ENCODE peak calls at places on chromosomes 13 and 19, in five cellular contexts. B is right lobe of liver, E is B cell, U is H1, W is psoas muscle. D is an unnamed sample.

GRCh38 chr19:55272142-55272541 is 7.8 kb downstream of the HSPBP1 start:
- DNase-seq in U (no peak), E (no peak), B (no peak), W (no peak), D (no peak)

GRCh38 chr13:42969558-42970172 is 22.4 kb downstream of the EPSTI1 start:
- DNase-seq in W (peak; percentile 88), U (peak; percentile 93), B (peak; percentile 81), E (peak; percentile 81), D (peak; percentile 72)

GRCh38 chr19:28737021-28737525 is 475.9 kb downstream of the UQCRFS1 start:
- DNase-seq in U (no peak), W (no peak), B (no peak), E (no peak), D (peak; percentile 41)

GRCh38 chr13:41049480-41049879 is 11.8 kb upstream of the WBP4 start:
- DNase-seq in E (no peak), U (no peak), W (no peak), B (no peak), D (no peak)

GRCh38 chr13:102968572-102969228 is 97.5 kb downstream of the SLC10A2 start:
- DNase-seq in B (no peak), W (no peak), U (no peak), E (no peak), D (no peak)

GRCh38 chr19:29831041-29831548 is 19.3 kb downstream of the CCNE1 start:
- DNase-seq in U (no peak), W (peak; percentile 39), B (peak; percentile 28), E (no peak), D (no peak)

GRCh38 chr13:99085139-99085845 is 107.4 kb upstream of the DOCK9 start:
- DNase-seq in B (no peak), E (no peak), W (no peak), U (peak; percentile 57), D (no peak)

GRCh38 chr13:91659583-91660415 is 261.4 kb downstream of the GPC5 start:
- DNase-seq in E (no peak), W (no peak), U (no peak), B (no peak), D (no peak)

GRCh38 chr13:84050551-84050950 is 168.3 kb upstream of the SLITRK1 start:
- DNase-seq in U (no peak), E (no peak), W (no peak), B (no peak), D (no peak)

GRCh38 chr13:91647361-91647970 is 249.0 kb downstream of the GPC5 start:
- DNase-seq in E (no peak), W (no peak), U (peak; percentile 85), B (no peak), D (peak; percentile 10)

GRCh38 chr13:74129500-74130144 is 4.6 kb downstream of the KLF12 start:
- DNase-seq in W (no peak), U (no peak), B (peak; percentile 56), E (no peak), D (no peak)

GRCh38 chr13:86006317-86006716 is 207.1 kb upstream of the SLITRK6 start:
- DNase-seq in B (no peak), U (no peak), E (no peak), W (no peak), D (no peak)

GRCh38 chr19:55086730-55087541 is 11.3 kb downstream of the EPS8L1 start:
- DNase-seq in E (no peak), W (peak; percentile 96), B (peak; percentile 86), U (peak; percentile 99), D (peak; percentile 80)

GRCh38 chr13:21034602-21035190 is 26.7 kb downstream of the LATS2 start:
- DNase-seq in U (no peak), B (no peak), W (no peak), E (no peak), D (peak; percentile 35)

GRCh38 chr19:38676023-38676877 is 28.8 kb downstream of the ACTN4 start:
- DNase-seq in U (no peak), W (peak; percentile 63), B (no peak), E (no peak), D (no peak)

GRCh38 chr19:6005321-6006069 is 27.6 kb upstream of the RANBP3 start:
- DNase-seq in E (no peak), U (no peak), W (no peak), B (no peak), D (no peak)

GRCh38 chr19:35905178-35905727 is 2.8 kb downstream of the TYROBP start:
- DNase-seq in U (no peak), E (no peak), W (no peak), B (no peak), D (no peak)

GRCh38 chr13:44649118-44649455 is 73.0 kb upstream of the TSC22D1 start:
- DNase-seq in B (no peak), E (no peak), W (no peak), U (no peak), D (no peak)

GRCh38 chr13:23667750-23668149 is 97.5 kb downstream of the TNFRSF19 start:
- DNase-seq in B (no peak), E (no peak), U (peak; percentile 59), W (no peak), D (no peak)

GRCh38 chr13:107141767-107142166 is 573.8 kb upstream of the ARGLU1 start:
- DNase-seq in U (no peak), B (no peak), E (no peak), W (no peak), D (no peak)

GRCh38 chr13:92164822-92165221 is 766.4 kb downstream of the GPC5 start:
- DNase-seq in B (no peak), U (no peak), W (no peak), E (no peak), D (no peak)

GRCh38 chr19:7673995-7674667 is 2.8 kb upstream of the MCEMP1 start:
- DNase-seq in E (no peak), W (peak; percentile 75), U (peak; percentile 81), B (peak; percentile 78), D (no peak)

GRCh38 chr13:58181111-58181510 is 549.6 kb downstream of the PCDH17 start:
- DNase-seq in E (no peak), B (no peak), W (no peak), U (no peak), D (no peak)

GRCh38 chr19:35249146-35249847 is 495 bp downstream of the LSR start:
- DNase-seq in E (no peak), W (no peak), U (no peak), B (no peak), D (peak; percentile 56)

GRCh38 chr19:10517760-10518443 is 655 bp upstream of the S1PR5 start:
- DNase-seq in W (no peak), B (no peak), U (peak; percentile 87), E (no peak), D (no peak)

GRCh38 chr19:57578487-57579205 is at the start of gene ZNF416:
- DNase-seq in E (peak; percentile 98), B (peak; percentile 98), W (peak; percentile 98), U (peak; percentile 90), D (peak; percentile 99)
- TF ChIP-seq CTCF in E (no peak), B (peak; percentile 23), W (peak; percentile 17), U (peak; percentile 13), D (peak; percentile 40)

DNA sequence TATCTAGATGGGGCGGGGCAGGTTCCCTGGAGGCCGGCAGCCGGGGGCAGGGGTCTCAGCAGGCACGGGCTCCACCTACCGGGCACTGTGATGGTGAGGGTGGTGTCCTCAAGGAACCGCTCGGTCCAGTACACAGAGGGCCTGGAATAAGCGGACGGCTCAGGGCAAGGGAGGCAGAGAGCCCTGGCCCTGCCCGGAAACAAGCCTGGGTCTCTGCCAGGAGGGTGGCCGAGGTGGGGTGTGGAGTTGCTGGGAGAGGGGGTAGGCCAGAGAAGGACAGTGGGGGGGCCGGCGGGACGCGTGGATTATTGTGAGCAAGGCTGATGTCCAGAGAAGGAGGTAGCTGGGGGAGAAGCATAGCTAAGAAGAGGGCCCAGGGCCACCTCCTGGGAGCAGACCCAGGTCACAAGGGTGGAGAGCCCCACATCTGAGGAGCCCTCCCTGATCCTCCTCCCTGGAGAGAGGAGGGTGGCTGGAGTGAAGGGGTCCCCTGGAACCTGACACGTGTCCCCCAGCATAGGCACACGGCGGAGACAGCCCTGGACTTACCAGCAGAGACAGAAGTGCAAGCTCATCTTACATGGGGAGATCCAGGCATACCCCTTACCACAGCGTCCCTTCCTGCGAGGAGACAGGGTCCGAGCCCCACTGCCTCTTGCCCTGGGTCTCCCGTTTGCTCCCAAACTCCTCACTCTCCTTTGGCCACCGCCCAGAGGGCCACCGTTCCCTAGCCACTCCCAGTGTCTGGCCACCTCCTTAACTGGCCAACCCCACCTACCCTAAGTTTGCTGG is 29.0 kb upstream of the MIER2 start:
- DNase-seq in B (no peak), U (no peak), E (no peak), W (no peak), D (no peak)
- TF ChIP-seq CTCF in B (no peak), U (no peak), E (no peak), W (no peak), D (no peak)

GRCh38 chr13:48126944-48127814 is 32.3 kb upstream of the MED4 start:
- DNase-seq in W (peak; percentile 85), B (peak; percentile 63), U (no peak), E (peak; percentile 46), D (peak; percentile 60)
- TF ChIP-seq CTCF in W (peak; percentile 72), B (peak; percentile 88), U (peak; percentile 58), E (peak; percentile 82), D (peak; percentile 52)

DNA sequence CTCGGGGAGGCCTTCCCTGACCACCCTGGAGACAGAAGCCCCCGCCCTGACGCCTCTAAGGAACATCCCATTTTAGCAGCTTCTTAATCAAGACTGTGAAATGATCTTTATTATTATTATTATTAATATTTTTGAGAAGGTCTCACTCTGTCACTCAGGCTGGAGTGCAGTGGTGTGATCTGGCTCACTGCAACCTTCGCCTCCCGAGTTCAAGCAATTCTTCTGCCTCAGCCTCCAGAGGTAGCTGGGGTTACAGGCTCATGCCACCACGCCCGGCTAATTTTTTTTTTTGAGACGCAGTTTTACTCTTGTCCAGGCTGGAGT is 3.6 kb upstream of the DAND5 start:
- DNase-seq in U (no peak), E (no peak), W (no peak), B (no peak), D (no peak)
- TF ChIP-seq CTCF in U (no peak), E (no peak), W (no peak), B (no peak), D (no peak)

D was measured in GM10248.